ENCODE peak calls at places on chromosomes 11 and 22, in seven cellular contexts. A is GM12878, O is H1, K is HCT116, Z is SK-N-SH, E is HepG2, H is K562. C is an unnamed sample.

GRCh38 chr22:41288245-41288946 is 2.4 kb upstream of the RANGAP1 start:
- DNase-seq in A (no peak), O (no peak), K (peak; percentile 74), Z (no peak), E (peak; percentile 92), H (no peak), C (no peak)

GRCh38 chr11:134275534-134276395 is at the start of gene GLB1L3:
- DNase-seq in A (no peak), O (no peak), K (no peak), Z (peak; percentile 84), E (no peak), H (peak; percentile 41), C (no peak)

GRCh38 chr22:30921108-30921507 is 47.5 kb downstream of the MORC2 start:
- DNase-seq in A (no peak), O (no peak), K (no peak), Z (peak; percentile 26), E (no peak), H (no peak), C (no peak)

GRCh38 chr11:67364783-67365525 is 8.4 kb downstream of the CLCF1 start:
- DNase-seq in A (no peak), O (no peak), K (no peak), Z (no peak), E (no peak), H (no peak), C (no peak)

GRCh38 chr11:122162095-122162494 is 46.1 kb upstream of the BLID start:
- DNase-seq in A (no peak), O (no peak), K (no peak), Z (no peak), E (no peak), H (no peak), C (no peak)

GRCh38 chr11:65316311-65316978 is 1.8 kb downstream of the CDC42EP2 start:
- DNase-seq in A (no peak), O (no peak), K (no peak), Z (no peak), E (no peak), H (no peak), C (no peak)

GRCh38 chr11:16404781-16405180 is 48.4 kb upstream of the SOX6 start:
- DNase-seq in A (no peak), O (no peak), K (no peak), Z (no peak), E (no peak), H (no peak), C (no peak)

GRCh38 chr11:63931045-63931444 is 7.8 kb upstream of the NAA40 start:
- DNase-seq in A (no peak), O (no peak), K (no peak), Z (no peak), E (no peak), H (no peak), C (no peak)

GRCh38 chr11:5691963-5692358 is 2.4 kb downstream of the TRIM22 start:
- DNase-seq in A (no peak), O (no peak), K (no peak), Z (no peak), E (no peak), H (no peak), C (no peak)

GRCh38 chr11:102733232-102733875 is 8.6 kb upstream of the MMP8 start:
- DNase-seq in A (no peak), O (peak; percentile 57), K (peak; percentile 57), Z (peak; percentile 49), E (peak; percentile 60), H (peak; percentile 67), C (peak; percentile 90)

GRCh38 chr11:20197881-20198280 is 37.6 kb upstream of the DBX1 start:
- DNase-seq in A (peak; percentile 40), O (no peak), K (no peak), Z (no peak), E (no peak), H (no peak), C (no peak)

GRCh38 chr11:20194470-20194869 is 34.2 kb upstream of the DBX1 start:
- DNase-seq in A (no peak), O (no peak), K (no peak), Z (no peak), E (no peak), H (no peak), C (no peak)

GRCh38 chr11:20192641-20193040 is 32.4 kb upstream of the DBX1 start:
- DNase-seq in A (no peak), O (no peak), K (no peak), Z (no peak), E (no peak), H (no peak), C (no peak)

GRCh38 chr11:20192151-20192550 is 31.9 kb upstream of the DBX1 start:
- DNase-seq in A (no peak), O (no peak), K (no peak), Z (no peak), E (no peak), H (no peak), C (no peak)

GRCh38 chr11:20193307-20193706 is 33.0 kb upstream of the DBX1 start:
- DNase-seq in A (no peak), O (no peak), K (no peak), Z (no peak), E (no peak), H (no peak), C (no peak)
- TF ChIP-seq JUND in A (no peak), O (no peak), K (no peak), Z (no peak), E (no peak), H (no peak), C (no peak)

DNA sequence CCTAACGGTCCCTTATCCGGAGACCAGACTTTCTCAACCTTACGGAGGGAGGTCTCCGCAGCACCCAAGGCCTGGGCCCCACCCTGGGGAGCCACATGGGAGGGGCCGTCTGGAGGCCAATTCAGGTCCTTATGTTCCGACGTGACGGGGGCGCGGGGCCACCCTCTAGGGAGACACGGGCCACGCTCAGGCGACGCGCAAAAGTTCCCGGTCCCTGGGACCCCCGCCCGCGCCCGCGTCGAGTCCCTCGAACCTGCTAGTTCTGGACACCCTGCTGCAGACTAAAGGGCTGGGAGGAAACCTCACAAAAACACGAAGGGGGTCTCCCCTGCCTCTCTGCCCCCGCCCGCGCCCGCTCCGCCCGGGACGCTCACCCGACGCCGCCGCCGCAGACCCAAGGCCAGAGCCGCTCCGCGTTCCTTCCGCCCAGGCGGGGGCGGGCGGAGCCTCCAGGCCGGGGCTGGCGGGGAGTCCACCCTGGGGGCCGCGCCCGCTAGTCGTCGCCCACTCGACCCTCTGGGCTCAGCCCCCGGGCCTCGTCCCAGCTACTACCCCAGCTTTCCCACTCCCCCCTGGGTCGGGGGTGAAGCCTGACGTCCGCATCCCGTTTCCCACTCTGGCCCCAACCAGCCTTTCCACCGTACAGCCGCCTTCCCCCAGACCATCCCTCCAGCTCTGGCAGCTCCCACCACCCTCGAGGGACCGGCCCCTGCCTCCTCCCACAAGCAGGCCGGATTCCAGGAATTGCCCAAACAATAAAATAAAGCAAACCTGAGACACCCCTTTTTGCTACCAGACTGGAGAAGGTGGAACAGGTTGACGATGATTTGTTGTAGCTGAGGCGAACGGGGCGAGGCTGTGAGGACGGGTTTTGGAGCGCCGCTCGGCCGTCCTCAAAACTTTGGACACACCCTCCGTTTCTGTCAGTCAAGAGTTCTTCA is 2.7 kb downstream of the RNH1 start:
- DNase-seq in A (no peak), O (no peak), K (no peak), Z (no peak), E (no peak), H (peak; percentile 72), C (no peak)
- TF ChIP-seq JUND in A (no peak), O (no peak), K (no peak), Z (no peak), E (no peak), H (no peak), C (no peak)

GRCh38 chr11:12077535-12078280 is 32.7 kb upstream of the MICAL2 start:
- DNase-seq in A (no peak), O (no peak), K (no peak), Z (no peak), E (no peak), H (no peak), C (no peak)

GRCh38 chr11:12083380-12083779 is 27.0 kb upstream of the MICAL2 start:
- DNase-seq in A (no peak), O (no peak), K (no peak), Z (no peak), E (no peak), H (peak; percentile 44), C (no peak)

GRCh38 chr11:12075822-12076821 is 34.3 kb upstream of the MICAL2 start:
- DNase-seq in A (no peak), O (no peak), K (no peak), Z (no peak), E (no peak), H (no peak), C (no peak)

GRCh38 chr11:12076840-12077534 is 33.4 kb upstream of the MICAL2 start:
- DNase-seq in A (no peak), O (no peak), K (no peak), Z (no peak), E (no peak), H (no peak), C (no peak)

DNA sequence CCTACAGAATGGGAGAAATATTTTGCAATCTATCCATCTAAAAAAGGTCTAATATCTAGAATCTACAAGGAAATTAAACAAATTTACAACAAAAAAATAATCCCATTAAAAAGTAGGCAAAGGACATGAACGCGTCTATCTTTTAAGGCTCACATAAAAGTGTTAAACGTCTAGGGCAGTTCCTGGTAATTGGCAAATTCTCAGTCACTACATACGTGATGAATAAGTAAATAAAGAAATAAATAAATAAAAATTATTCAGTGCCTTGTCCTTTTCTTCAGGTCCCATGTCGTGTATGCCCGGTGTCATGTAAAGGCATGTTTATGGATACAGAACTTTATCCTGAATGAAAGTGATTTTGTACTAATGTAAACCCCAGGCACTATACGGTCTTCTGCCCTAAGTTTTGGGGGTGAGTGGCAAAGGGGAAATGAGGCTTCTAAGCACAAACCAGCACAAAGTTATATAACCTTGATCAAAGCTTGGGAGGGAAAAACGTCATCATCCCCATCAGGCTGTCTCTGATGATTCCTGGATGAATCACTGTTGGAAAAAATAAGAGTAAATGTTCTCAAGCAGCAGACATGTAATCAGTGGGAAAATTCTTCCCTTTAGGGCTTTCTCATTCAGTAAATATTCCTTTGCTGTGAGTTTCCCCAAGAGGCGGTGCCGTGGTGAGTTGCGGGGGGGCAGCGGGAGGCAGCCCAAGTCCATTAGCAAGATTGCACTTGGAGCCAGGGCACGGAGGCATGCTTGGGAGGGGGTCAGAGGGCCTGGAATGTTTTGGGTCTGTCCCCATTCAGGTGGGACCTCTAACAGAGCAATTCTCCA is 30.4 kb upstream of the MICAL2 start:
- DNase-seq in A (no peak), O (no peak), K (peak; percentile 79), Z (no peak), E (peak; percentile 59), H (no peak), C (no peak)
- TF ChIP-seq JUND in A (no peak), O (no peak), K (peak; percentile 95), Z (peak; percentile 95), E (no peak), H (no peak), C (no peak)

GRCh38 chr11:94673353-94673752 is 94.8 kb upstream of the AMOTL1 start:
- DNase-seq in A (no peak), O (no peak), K (no peak), Z (no peak), E (no peak), H (no peak), C (no peak)

GRCh38 chr11:94672636-94673035 is 95.5 kb upstream of the AMOTL1 start:
- DNase-seq in A (no peak), O (no peak), K (no peak), Z (no peak), E (no peak), H (no peak), C (no peak)

GRCh38 chr11:94675239-94675638 is 92.9 kb upstream of the AMOTL1 start:
- DNase-seq in A (no peak), O (no peak), K (no peak), Z (no peak), E (no peak), H (no peak), C (no peak)

GRCh38 chr11:94675788-94676187 is 92.4 kb upstream of the AMOTL1 start:
- DNase-seq in A (no peak), O (no peak), K (no peak), Z (no peak), E (no peak), H (no peak), C (no peak)

GRCh38 chr11:94674005-94674491 is 94.1 kb upstream of the AMOTL1 start:
- DNase-seq in A (no peak), O (no peak), K (no peak), Z (no peak), E (no peak), H (no peak), C (no peak)
- TF ChIP-seq JUND in A (no peak), O (no peak), K (no peak), Z (no peak), E (no peak), H (no peak), C (no peak)

C was measured in T47D.